ENCODE peak calls at places on chromosomes 11 and 22, in five cellular contexts. G is K562, Q is GM12878, H is HCT116, A is HepG2. V is an unnamed sample.

GRCh38 chr22:31871475-31871874 is 72.9 kb upstream of the YWHAH start:
- DNase-seq in H (no peak), G (no peak), Q (no peak), A (no peak), V (no peak)

GRCh38 chr22:27754247-27754887 is 47.2 kb downstream of the MN1 start:
- DNase-seq in Q (no peak), A (no peak), G (peak), H (no peak), V (no peak)

GRCh38 chr22:40014661-40015255 is 20.0 kb downstream of the FAM83F start:
- DNase-seq in H (no peak), Q (no peak), A (no peak), G (no peak), V (no peak)

GRCh38 chr22:34878996-34879395 is 187.0 kb upstream of the ISX start:
- DNase-seq in Q (no peak), A (no peak), G (no peak), H (no peak), V (no peak)

GRCh38 chr22:19096555-19096954 is 25.7 kb downstream of the DGCR2 start:
- DNase-seq in H (no peak), G (no peak), Q (no peak), A (no peak), V (no peak)

GRCh38 chr11:46299425-46300067 is 22.1 kb downstream of the CREB3L1 start:
- DNase-seq in G (no peak), A (no peak), Q (no peak), H (no peak), V (no peak)

GRCh38 chr11:121595717-121596156 is 143.0 kb upstream of the SORL1-AS1 start:
- DNase-seq in Q (no peak), H (peak), A (no peak), G (no peak), V (no peak)

GRCh38 chr22:19043111-19044085 is 78.8 kb downstream of the DGCR2 start:
- DNase-seq in Q (no peak), H (no peak), G (no peak), A (no peak), V (no peak)

GRCh38 chr11:130816516-130816915 is 99.8 kb downstream of the SNX19 start:
- DNase-seq in A (no peak), H (no peak), G (no peak), Q (no peak), V (no peak)

GRCh38 chr11:102757823-102758549 is 22.4 kb downstream of the MMP10 start:
- DNase-seq in Q (no peak), G (no peak), A (no peak), H (no peak), V (no peak)

GRCh38 chr11:129699711-129700304 is 115.8 kb upstream of the TMEM45B start:
- DNase-seq in Q (no peak), H (no peak), G (no peak), A (no peak), V (no peak)

GRCh38 chr11:114193730-114194674 is 102.2 kb upstream of the NNMT start:
- DNase-seq in H (no peak), A (no peak), Q (no peak), G (no peak), V (no peak)

GRCh38 chr11:104432981-104433380 is 269.0 kb upstream of the PDGFD start:
- DNase-seq in A (no peak), H (no peak), Q (no peak), G (no peak), V (no peak)

GRCh38 chr22:30386960-30387848 is at the start of gene RNF215:
- DNase-seq in A (peak), Q (no peak), H (peak), G (peak), V (peak)

GRCh38 chr11:114166389-114166788 is 106.9 kb downstream of the ZBTB16 start:
- DNase-seq in H (no peak), G (no peak), Q (no peak), A (no peak), V (no peak)

GRCh38 chr11:70574725-70575347 is 176.5 kb downstream of the CTTN start:
- DNase-seq in Q (no peak), G (no peak), H (no peak), A (peak), V (no peak)

GRCh38 chr11:64253481-64253880 is 2.2 kb downstream of the PLCB3 start:
- DNase-seq in G (no peak), Q (no peak), H (no peak), A (no peak), V (no peak)

GRCh38 chr11:117315285-117316196 is 515 bp downstream of the BACE1 start:
- DNase-seq in A (no peak), Q (no peak), G (no peak), H (no peak), V (no peak)

GRCh38 chr11:128285313-128285712 is 302.0 kb downstream of the ETS1 start:
- DNase-seq in Q (no peak), G (no peak), A (no peak), H (no peak), V (no peak)

DNA sequence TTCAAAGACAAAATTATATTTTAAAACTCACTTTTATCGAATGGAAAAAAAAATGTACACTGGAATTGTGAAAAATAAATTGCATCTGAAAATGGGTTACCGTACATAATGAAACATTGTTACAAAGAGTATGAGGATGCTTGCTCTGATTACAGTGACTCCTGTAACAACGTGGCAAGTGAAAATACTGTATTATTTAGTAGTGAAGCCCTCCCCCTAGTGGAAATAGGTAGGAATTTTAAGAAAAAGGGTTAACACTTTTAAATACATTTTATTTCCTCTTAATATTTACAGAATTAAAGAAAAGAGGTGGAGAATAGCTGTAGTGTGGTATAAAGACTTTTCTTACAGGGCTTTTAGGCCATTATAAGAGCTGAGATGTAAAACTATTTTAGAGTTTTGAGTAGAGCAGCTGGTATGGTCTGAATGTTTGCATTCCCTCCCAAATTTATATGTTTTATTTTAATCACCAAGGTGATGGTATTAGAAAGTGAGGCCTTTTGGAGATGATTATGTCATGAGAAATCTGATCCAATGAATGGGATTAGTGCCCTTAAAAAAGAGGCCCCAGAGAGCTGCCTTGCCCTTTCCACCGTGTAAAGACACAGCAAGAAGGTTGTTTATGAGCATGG is 25.2 kb downstream of the FAM76B start:
- DNase-seq in Q (no peak), A (peak), H (peak), G (peak), V (no peak)
- TF ChIP-seq ATF3 in Q (no peak), A (no peak), H (no peak), G (no peak), V (no peak)

GRCh38 chr11:77049081-77049480 is 14.9 kb downstream of the B3GNT6 start:
- DNase-seq in A (no peak), H (no peak), G (no peak), Q (no peak), V (no peak)

GRCh38 chr11:77044886-77045285 is 10.7 kb downstream of the B3GNT6 start:
- DNase-seq in A (no peak), H (no peak), G (no peak), Q (no peak), V (no peak)

GRCh38 chr11:77044356-77044755 is 10.2 kb downstream of the B3GNT6 start:
- DNase-seq in H (no peak), G (no peak), Q (no peak), A (no peak), V (no peak)

GRCh38 chr11:77047007-77047927 is 13.1 kb downstream of the B3GNT6 start:
- DNase-seq in Q (peak), H (peak), A (peak), G (peak), V (peak)

DNA sequence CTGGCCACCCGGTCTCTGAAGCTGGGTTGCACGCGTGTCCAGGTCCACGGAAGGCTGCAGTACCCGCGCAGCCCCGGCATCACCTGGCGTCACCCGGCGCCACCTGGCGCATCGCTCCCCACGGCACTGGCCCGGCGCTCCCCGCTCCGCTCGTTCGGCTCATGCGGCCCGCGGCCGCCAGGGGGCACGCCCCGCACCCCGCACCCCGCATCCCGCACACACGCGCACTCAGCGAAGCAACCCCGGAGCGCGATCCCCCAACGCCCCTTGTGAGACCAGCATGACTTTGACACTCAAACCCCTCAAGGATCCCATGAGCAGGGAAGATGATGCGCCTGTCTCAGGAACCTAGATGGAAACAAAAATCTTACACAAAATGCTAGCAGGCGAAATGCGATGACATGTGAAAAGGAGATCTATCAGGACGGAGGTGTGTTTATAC is 11.9 kb downstream of the B3GNT6 start:
- DNase-seq in Q (no peak), H (peak), G (peak), A (no peak), V (peak)
- TF ChIP-seq ATF3 in Q (no peak), H (no peak), G (no peak), A (no peak), V (no peak)

GRCh38 chr11:7281083-7281482 is 29.4 kb downstream of the SYT9 start:
- DNase-seq in Q (no peak), H (no peak), A (peak), G (no peak), V (no peak)

GRCh38 chr11:7275133-7275532 is 23.4 kb downstream of the SYT9 start:
- DNase-seq in G (no peak), Q (no peak), A (no peak), H (no peak), V (no peak)

GRCh38 chr11:7278314-7278917 is 26.7 kb downstream of the SYT9 start:
- DNase-seq in G (peak), H (peak), A (peak), Q (no peak), V (peak)

DNA sequence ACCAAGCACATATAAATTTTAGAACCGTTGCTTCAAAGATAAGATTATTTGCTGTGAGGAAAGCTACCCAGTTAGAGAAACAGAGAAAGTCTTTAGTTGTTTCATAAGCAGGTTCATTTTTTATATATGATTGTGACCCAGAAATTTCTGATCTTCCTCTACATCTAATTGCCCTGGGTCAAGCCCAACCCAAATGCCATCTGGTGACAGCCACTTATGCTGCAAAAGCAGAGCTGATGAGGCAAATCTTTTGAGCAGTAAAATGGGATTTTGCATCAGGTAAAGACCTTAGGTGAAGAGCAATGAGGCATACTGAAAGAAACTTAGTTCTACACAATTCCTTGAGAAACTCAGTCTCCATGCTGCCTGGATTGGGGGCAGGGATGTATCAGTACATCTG is 28.0 kb downstream of the SYT9 start:
- DNase-seq in H (no peak), Q (no peak), A (no peak), G (no peak), V (no peak)
- TF ChIP-seq ATF3 in H (no peak), Q (no peak), A (no peak), G (no peak), V (no peak)

GRCh38 chr11:74019860-74020259 is 11.0 kb upstream of the UCP3 start:
- DNase-seq in Q (peak), A (no peak), G (no peak), H (no peak), V (no peak)
- TF ChIP-seq ATF3 in Q (no peak), A (no peak), G (no peak), H (no peak), V (no peak)

GRCh38 chr22:23070418-23071162 is at the start of gene GNAZ:
- DNase-seq in G (no peak), A (no peak), Q (no peak), H (no peak), V (peak)
- TF ChIP-seq ATF3 in G (peak), A (no peak), Q (no peak), H (no peak), V (no peak)

DNA sequence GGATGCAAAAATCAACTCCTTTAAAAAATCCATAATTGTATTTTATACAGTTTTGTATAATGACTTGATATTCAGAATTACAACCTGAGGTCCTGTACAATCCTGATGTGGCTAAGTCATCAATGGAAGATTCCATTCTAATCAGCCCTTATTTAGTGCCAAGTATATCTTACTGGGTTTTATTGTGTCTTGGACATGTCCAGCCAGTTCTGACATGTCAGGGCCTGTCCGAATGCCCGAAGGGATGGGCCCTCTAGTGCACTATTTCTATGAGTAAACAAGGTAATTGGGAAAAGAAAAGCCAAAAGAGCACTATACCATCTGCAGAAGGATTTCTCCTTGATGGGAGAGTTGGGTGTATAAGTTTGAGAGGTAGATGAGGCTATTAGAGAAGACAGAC is 412.9 kb downstream of the METTL15 start:
- DNase-seq in G (no peak), H (no peak), Q (no peak), A (no peak), V (no peak)
- TF ChIP-seq ATF3 in G (no peak), H (no peak), Q (no peak), A (no peak), V (no peak)

GRCh38 chr11:12845739-12846358 is 163.3 kb upstream of the RASSF10 start:
- DNase-seq in Q (no peak), H (no peak), G (peak), A (peak), V (peak)
- TF ChIP-seq ATF3 in Q (no peak), H (no peak), G (no peak), A (no peak), V (no peak)

DNA sequence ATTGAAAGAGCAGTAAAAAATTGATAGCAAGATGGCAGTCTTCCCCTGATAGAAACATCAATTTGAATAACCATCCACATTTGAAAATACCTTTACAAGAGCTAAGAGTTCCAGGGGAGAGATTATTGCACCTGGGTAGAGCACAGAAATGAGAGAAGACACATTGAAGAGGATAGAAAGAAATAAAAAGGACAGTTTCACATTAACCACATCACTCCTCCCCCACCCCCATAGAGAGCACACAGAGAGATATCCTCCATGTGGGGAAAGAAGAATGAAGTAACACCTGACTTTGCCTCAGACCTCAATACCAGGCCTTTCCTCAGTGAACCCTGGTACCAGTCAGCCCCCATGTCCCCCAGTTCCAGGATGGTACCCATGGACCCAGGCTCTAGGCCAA is 486.7 kb downstream of the FAM181B start:
- DNase-seq in Q (no peak), H (no peak), A (no peak), G (no peak), V (no peak)
- TF ChIP-seq ATF3 in Q (no peak), H (no peak), A (no peak), G (no peak), V (no peak)

DNA sequence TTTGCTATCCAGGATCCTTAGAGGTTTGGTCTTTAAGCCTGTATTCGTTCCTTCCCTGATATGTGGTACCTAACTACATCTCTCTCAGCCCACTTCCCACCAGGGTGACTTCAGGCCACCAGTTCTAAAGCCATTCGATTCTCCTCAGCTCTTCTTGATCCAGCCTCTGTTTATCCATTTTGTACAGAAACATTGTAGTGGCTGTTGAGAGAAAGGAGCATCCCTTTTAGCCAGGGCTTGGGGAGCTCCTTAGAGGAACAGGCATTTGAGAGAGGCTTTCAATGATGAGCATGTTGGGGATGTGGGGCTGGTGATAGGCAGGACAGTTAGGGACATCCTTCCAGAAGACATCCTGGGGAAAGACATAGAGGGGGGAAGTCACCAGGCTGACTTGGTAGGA is 17.9 kb downstream of the UBE2L3 start:
- DNase-seq in Q (no peak), A (no peak), G (no peak), H (no peak), V (no peak)
- TF ChIP-seq ATF3 in Q (no peak), A (no peak), G (no peak), H (no peak), V (no peak)

GRCh38 chr11:44700009-44700408 is 26.8 kb upstream of the TSPAN18 start:
- DNase-seq in Q (no peak), A (no peak), H (no peak), G (no peak), V (no peak)
- TF ChIP-seq ATF3 in Q (no peak), A (no peak), H (no peak), G (no peak), V (no peak)